ENCODE peak calls at places on chromosomes 3 and 15, in nine cellular contexts. X is transverse colon, G is lower lobe of right lung, A is upper lobe of right lung, U is heart right ventricle, M is ovary, L is GM23338, K is OCI-LY7, V is AG04450. T is an unnamed sample.

GRCh38 chr3:23254287-23254686 is 51.2 kb downstream of the UBE2E2 start:
- DNase-seq in X (no peak), G (no peak), A (no peak), U (no peak), M (no peak), L (no peak), K (no peak), V (no peak), T (no peak)

GRCh38 chr3:72123908-72124441 is 339.0 kb upstream of the PROK2 start:
- DNase-seq in X (peak), G (no peak), A (no peak), U (peak), M (no peak), L (no peak), K (no peak), V (peak), T (no peak)

GRCh38 chr15:36938764-36939163 is 161.6 kb downstream of the MEIS2 start:
- DNase-seq in X (no peak), G (no peak), A (no peak), U (no peak), M (no peak), L (no peak), K (no peak), V (no peak), T (no peak)

GRCh38 chr3:174863488-174863887 is 4.4 kb downstream of the NAALADL2 start:
- DNase-seq in X (no peak), G (no peak), A (no peak), U (no peak), M (no peak), L (no peak), K (no peak), V (no peak), T (no peak)

GRCh38 chr3:146072061-146072460 is 88.9 kb downstream of the PLOD2 start:
- DNase-seq in X (no peak), G (no peak), A (no peak), U (no peak), M (no peak), L (no peak), K (no peak), V (no peak), T (no peak)

GRCh38 chr3:70433091-70433490 is 120.7 kb upstream of the MDFIC2 start:
- DNase-seq in X (no peak), G (no peak), A (no peak), U (no peak), M (no peak), L (no peak), K (no peak), V (no peak), T (no peak)

GRCh38 chr15:101225658-101226057 is 26.2 kb downstream of the CHSY1 start:
- DNase-seq in X (no peak), G (no peak), A (no peak), U (no peak), M (no peak), L (no peak), K (no peak), V (no peak), T (no peak)

GRCh38 chr15:46714959-46715358 is 1002.3 kb upstream of the SEMA6D start:
- DNase-seq in X (no peak), G (no peak), A (no peak), U (no peak), M (no peak), L (no peak), K (no peak), V (no peak), T (no peak)

GRCh38 chr3:79154861-79155260 is 612.9 kb downstream of the ROBO1 start:
- DNase-seq in X (no peak), G (no peak), A (no peak), U (no peak), M (no peak), L (no peak), K (no peak), V (no peak), T (no peak)

DNA sequence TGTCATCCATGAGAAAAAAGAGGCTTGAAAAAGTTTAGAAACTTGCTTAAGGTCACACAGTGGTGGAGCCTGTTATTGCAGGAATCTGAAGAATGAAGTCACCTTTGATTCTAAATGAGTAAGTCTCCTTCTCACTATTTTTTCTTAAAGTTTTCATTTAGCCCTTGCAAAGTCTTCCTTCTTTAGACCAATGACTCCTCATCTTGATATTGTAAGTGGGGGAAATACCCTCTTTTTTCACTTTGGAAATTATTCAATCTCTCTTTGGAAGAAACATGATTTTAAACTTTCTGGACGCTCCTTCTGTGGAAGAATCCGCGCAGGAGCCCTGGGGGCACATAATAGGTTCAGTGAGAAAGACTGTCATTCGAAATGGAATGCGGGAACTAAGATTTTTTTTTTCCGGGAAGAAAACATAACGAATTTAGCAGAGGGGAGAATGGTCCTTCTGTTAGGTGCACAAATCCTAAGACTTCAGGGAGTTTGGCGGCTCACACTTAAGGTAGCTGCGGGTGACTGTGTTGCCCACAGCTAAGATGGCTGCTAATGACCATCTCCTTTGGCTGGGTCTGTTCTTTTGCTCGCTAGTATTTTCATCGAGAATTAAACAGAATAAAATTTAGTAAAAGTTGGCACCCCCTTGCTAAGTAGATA is 614 bp upstream of the SLMAP start:
- DNase-seq in X (peak), G (peak), A (no peak), U (no peak), M (no peak), L (peak), K (peak), V (no peak), T (no peak)
- TF ChIP-seq CTCF in X (peak), G (no peak), A (peak), U (no peak), M (no peak), L (peak), K (peak), V (peak), T (peak)

GRCh38 chr3:108221403-108221802 is 821 bp downstream of the IFT57 start:
- DNase-seq in X (no peak), G (no peak), A (no peak), U (no peak), M (no peak), L (no peak), K (peak), V (no peak), T (no peak)
- H3K4me3 ChIP-seq in X (peak), G (peak), A (peak), U (peak), M (peak), L (peak), K (peak), V (peak), T (peak)

DNA sequence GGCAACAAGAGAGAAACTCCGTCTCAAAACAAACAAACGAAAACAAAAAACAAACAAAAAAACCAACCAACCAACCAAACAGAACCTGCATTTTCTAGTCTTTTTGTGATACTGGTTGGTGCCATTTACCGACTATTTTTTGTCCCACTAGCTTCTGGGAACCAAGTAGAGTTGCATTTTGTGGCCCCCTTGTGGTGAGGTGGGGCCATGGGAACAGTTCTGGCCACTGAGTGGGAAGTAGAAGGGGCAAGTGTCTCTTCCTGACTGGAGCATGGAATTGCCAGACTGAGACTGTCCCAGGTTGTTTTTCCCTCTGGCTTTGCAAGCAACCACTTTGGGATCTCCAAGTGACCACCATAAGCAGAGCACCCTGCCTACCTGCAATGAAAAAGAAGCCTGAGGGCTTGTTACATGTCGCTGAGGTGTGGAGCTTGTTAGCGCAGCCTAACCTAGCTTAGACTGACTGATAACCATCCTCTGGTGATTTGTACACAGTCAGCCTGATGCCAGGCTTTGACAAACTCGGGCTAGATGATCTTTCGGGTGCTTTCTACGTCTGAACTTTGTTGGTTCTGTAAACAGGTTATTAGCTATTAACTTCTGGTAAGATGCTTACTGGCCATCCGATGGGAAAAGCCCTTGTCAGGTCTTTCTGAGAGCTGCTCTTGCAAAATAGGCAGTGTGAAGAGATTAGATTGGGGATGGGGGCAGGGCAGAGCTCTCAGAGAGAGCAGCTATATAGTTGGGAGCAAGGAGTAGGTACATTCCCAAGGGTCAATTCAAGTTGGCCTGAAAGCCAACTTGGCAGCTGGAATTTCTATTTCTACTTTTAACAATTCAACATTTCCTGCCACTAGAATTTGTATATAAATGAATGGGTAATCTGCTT is 172.2 kb downstream of the SSR3 start:
- DNase-seq in X (peak), G (no peak), A (no peak), U (no peak), M (no peak), L (peak), K (peak), V (no peak), T (peak)
- TF ChIP-seq CTCF in X (peak), G (peak), A (peak), U (peak), M (no peak), L (peak), K (peak), V (peak), T (no peak)

DNA sequence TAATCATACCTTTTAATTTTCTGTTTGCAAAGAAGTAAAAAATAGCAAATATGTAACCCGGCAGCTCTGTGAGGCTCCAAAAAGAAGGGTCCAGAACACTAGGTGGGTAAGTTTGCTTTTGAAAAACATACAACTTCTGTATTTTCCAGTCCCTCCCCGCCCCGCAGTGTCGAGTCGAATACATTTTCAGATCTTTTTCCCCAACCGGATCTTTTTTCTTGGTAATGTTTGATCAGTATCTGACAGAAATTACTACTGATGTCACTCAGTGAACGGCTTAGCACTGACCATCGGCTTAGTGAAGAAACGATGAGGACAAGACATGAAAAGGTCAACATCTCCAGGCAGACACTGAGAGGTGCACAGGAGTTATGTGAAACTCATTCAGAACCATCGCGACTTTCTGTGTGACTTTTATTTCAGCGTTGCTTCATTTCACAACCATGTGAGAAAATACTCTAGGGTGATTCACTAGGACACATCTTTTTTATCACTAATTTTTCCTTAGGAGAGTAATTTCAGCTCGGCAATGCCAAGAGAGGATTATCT is 11.0 kb downstream of the ISL2 start:
- DNase-seq in X (no peak), G (no peak), A (no peak), U (no peak), M (no peak), L (no peak), K (no peak), V (no peak), T (no peak)
- H3K4me3 ChIP-seq in X (no peak), G (peak), A (no peak), U (no peak), M (no peak), L (peak), K (no peak), V (no peak), T (no peak)

DNA sequence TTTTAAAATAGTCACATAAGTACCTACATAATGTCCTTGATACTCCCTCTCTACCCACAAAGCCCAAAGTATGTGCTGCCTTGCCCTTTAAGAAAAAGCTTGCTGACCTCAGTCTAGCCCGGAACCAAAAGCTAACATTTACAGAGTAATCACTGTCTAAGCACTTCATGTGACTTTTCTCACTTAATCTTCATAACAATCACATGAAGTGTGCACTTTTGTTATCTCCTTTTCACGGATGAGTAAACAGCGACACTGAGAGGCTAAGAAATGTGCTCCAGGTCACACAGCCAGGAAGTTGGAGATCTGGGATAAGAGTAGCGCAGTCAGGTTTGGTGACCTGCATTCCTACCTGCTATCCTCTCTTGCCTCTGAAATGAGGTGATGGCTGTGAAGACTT is 194.0 kb downstream of the ITPR1 start:
- DNase-seq in X (no peak), G (no peak), A (no peak), U (no peak), M (no peak), L (no peak), K (no peak), V (no peak), T (no peak)
- TF ChIP-seq CTCF in X (no peak), G (no peak), A (no peak), U (no peak), M (no peak), L (no peak), K (no peak), V (no peak), T (no peak)

GRCh38 chr3:127456471-127457093 is 134.0 kb downstream of the TPRA1 start:
- DNase-seq in X (no peak), G (no peak), A (peak), U (no peak), M (peak), L (peak), K (no peak), V (no peak), T (no peak)
- H3K4me3 ChIP-seq in X (no peak), G (peak), A (no peak), U (no peak), M (no peak), L (peak), K (no peak), V (peak), T (no peak)

T was measured in mucosa of descending colon.